ENCODE peak calls at places on chromosomes 5 and 9, in nine cellular contexts. One of them, this sample, is unnamed.

GRCh38 chr5:176632777-176633176 is 2.3 kb downstream of the EIF4E1B start:
- DNase-seq in AG04449: no peak
- DNase-seq in AG10803: no peak
- DNase-seq in AG09309: no peak
- DNase-seq in IMR-90: no peak
- DNase-seq in choroid plexus epithelial cell: no peak
- DNase-seq in mammary epithelial cell: no peak
- DNase-seq in sigmoid colon: no peak
- DNase-seq in psoas muscle: peak; percentile 63
- DNase-seq in this sample: no peak

GRCh38 chr9:116541402-116541801 is 145.7 kb upstream of the TRIM32 start:
- DNase-seq in sigmoid colon: no peak
- DNase-seq in choroid plexus epithelial cell: no peak
- DNase-seq in AG10803: no peak
- DNase-seq in AG09309: no peak
- DNase-seq in mammary epithelial cell: no peak
- DNase-seq in IMR-90: no peak
- DNase-seq in psoas muscle: no peak
- DNase-seq in AG04449: no peak
- DNase-seq in this sample: no peak

GRCh38 chr5:40681351-40682311 is 1.9 kb downstream of the PTGER4 start:
- DNase-seq in IMR-90: no peak
- DNase-seq in AG10803: peak; percentile 18
- DNase-seq in sigmoid colon: peak; percentile 69
- DNase-seq in AG04449: no peak
- DNase-seq in mammary epithelial cell: no peak
- DNase-seq in choroid plexus epithelial cell: no peak
- DNase-seq in psoas muscle: peak; percentile 68
- DNase-seq in AG09309: no peak
- DNase-seq in this sample: peak; percentile 42

GRCh38 chr9:121026260-121026691 is 23.8 kb downstream of the C5 start:
- DNase-seq in AG10803: peak; percentile 72
- DNase-seq in AG04449: peak; percentile 33
- DNase-seq in AG09309: no peak
- DNase-seq in IMR-90: no peak
- DNase-seq in choroid plexus epithelial cell: peak; percentile 62
- DNase-seq in mammary epithelial cell: no peak
- DNase-seq in psoas muscle: no peak
- DNase-seq in sigmoid colon: no peak
- DNase-seq in this sample: peak; percentile 20

GRCh38 chr9:93308676-93309075 is 124.7 kb downstream of the WNK2 start:
- DNase-seq in AG09309: no peak
- DNase-seq in psoas muscle: no peak
- DNase-seq in mammary epithelial cell: no peak
- DNase-seq in sigmoid colon: peak; percentile 55
- DNase-seq in choroid plexus epithelial cell: no peak
- DNase-seq in IMR-90: no peak
- DNase-seq in AG10803: no peak
- DNase-seq in AG04449: no peak
- DNase-seq in this sample: no peak

GRCh38 chr9:71878327-71879274 is 32.4 kb downstream of the ABHD17B start:
- DNase-seq in AG10803: no peak
- DNase-seq in sigmoid colon: no peak
- DNase-seq in psoas muscle: no peak
- DNase-seq in IMR-90: no peak
- DNase-seq in AG04449: no peak
- DNase-seq in AG09309: no peak
- DNase-seq in choroid plexus epithelial cell: no peak
- DNase-seq in mammary epithelial cell: no peak
- DNase-seq in this sample: no peak

GRCh38 chr9:123338710-123339665 is 17.0 kb upstream of the CRB2 start:
- DNase-seq in AG09309: no peak
- DNase-seq in AG04449: no peak
- DNase-seq in IMR-90: no peak
- DNase-seq in psoas muscle: no peak
- DNase-seq in mammary epithelial cell: no peak
- DNase-seq in sigmoid colon: no peak
- DNase-seq in choroid plexus epithelial cell: peak; percentile 44
- DNase-seq in AG10803: no peak
- DNase-seq in this sample: peak; percentile 10

GRCh38 chr5:45411971-45412612 is 284.1 kb downstream of the HCN1 start:
- DNase-seq in IMR-90: peak; percentile 22
- DNase-seq in mammary epithelial cell: no peak
- DNase-seq in AG09309: no peak
- DNase-seq in choroid plexus epithelial cell: peak; percentile 23
- DNase-seq in sigmoid colon: no peak
- DNase-seq in psoas muscle: no peak
- DNase-seq in AG04449: no peak
- DNase-seq in AG10803: no peak
- DNase-seq in this sample: peak; percentile 34

GRCh38 chr5:14779975-14780374 is 91.6 kb downstream of the ANKH start:
- DNase-seq in AG04449: no peak
- DNase-seq in psoas muscle: no peak
- DNase-seq in choroid plexus epithelial cell: no peak
- DNase-seq in sigmoid colon: no peak
- DNase-seq in mammary epithelial cell: peak; percentile 17
- DNase-seq in AG10803: no peak
- DNase-seq in IMR-90: no peak
- DNase-seq in AG09309: no peak
- DNase-seq in this sample: no peak

GRCh38 chr5:91341159-91341558 is 42.0 kb downstream of the ARRDC3 start:
- DNase-seq in mammary epithelial cell: no peak
- DNase-seq in AG09309: no peak
- DNase-seq in AG10803: no peak
- DNase-seq in AG04449: no peak
- DNase-seq in choroid plexus epithelial cell: no peak
- DNase-seq in psoas muscle: no peak
- DNase-seq in IMR-90: no peak
- DNase-seq in sigmoid colon: no peak
- DNase-seq in this sample: no peak

GRCh38 chr5:19903611-19904010 is 84.4 kb downstream of the CDH18 start:
- DNase-seq in sigmoid colon: no peak
- DNase-seq in psoas muscle: no peak
- DNase-seq in mammary epithelial cell: no peak
- DNase-seq in AG04449: no peak
- DNase-seq in AG09309: no peak
- DNase-seq in choroid plexus epithelial cell: no peak
- DNase-seq in IMR-90: no peak
- DNase-seq in AG10803: peak; percentile 35
- DNase-seq in this sample: no peak

GRCh38 chr9:81609782-81610738 is 79.3 kb downstream of the TLE1 start:
- DNase-seq in sigmoid colon: no peak
- DNase-seq in IMR-90: peak; percentile 40
- DNase-seq in mammary epithelial cell: peak; percentile 37
- DNase-seq in choroid plexus epithelial cell: peak; percentile 50
- DNase-seq in AG09309: no peak
- DNase-seq in AG10803: peak; percentile 52
- DNase-seq in AG04449: no peak
- DNase-seq in psoas muscle: peak; percentile 59
- DNase-seq in this sample: peak; percentile 56

DNA sequence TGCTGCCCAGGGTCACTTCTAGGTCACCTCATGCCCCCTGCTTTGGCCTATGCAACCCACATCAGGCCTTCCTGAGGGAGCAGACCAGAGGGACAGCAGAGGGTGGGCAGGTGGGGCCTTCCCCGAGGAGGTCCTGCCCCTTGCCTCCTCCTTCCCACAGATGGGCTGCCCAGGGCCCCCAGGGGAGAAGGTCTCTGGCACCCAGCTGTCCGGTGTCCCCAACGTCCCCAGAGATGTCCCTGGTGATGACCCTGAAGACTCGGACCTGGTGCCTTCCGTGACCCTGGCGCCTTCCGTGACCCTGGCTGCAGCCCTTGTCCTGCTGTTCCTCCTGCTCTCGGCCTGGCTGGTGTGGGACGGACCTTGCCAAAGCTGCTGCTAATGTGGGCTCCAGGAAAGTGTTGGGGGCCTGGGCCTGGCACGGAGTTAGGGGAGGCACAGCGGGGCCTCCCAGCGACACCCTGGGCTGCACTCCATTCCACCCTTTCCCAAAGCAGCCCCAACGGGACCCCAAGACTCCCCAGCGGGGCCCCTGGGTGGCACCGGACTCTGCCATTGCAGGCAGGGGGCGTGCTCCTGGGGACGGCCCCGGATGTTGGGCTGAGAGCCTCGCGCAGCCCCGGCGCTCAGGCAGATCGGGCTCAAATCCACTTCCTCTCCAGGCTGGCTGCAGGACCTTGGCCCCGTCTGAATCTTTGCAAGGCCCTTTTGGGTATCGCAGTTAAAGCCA is 6.8 kb upstream of the SLC2A6 start:
- DNase-seq in AG04449: no peak
- DNase-seq in choroid plexus epithelial cell: no peak
- DNase-seq in IMR-90: no peak
- DNase-seq in AG10803: no peak
- DNase-seq in mammary epithelial cell: no peak
- DNase-seq in sigmoid colon: no peak
- DNase-seq in psoas muscle: peak; percentile 46
- DNase-seq in AG09309: no peak
- DNase-seq in this sample: no peak
- H3K4me3 ChIP-seq in AG04449: no peak overlapping the region
- H3K4me3 ChIP-seq in choroid plexus epithelial cell: no peak overlapping the region
- H3K4me3 ChIP-seq in IMR-90: no peak overlapping the region
- H3K4me3 ChIP-seq in AG10803: no peak overlapping the region
- H3K4me3 ChIP-seq in mammary epithelial cell: no peak overlapping the region
- H3K4me3 ChIP-seq in sigmoid colon: no peak overlapping the region
- H3K4me3 ChIP-seq in psoas muscle: no peak overlapping the region
- H3K4me3 ChIP-seq in AG09309: no peak overlapping the region
- H3K4me3 ChIP-seq in this sample: no peak overlapping the region

GRCh38 chr5:33170414-33170813 is 270.4 kb upstream of the TARS1 start:
- DNase-seq in choroid plexus epithelial cell: no peak
- DNase-seq in mammary epithelial cell: no peak
- DNase-seq in AG04449: no peak
- DNase-seq in sigmoid colon: no peak
- DNase-seq in AG09309: no peak
- DNase-seq in AG10803: no peak
- DNase-seq in psoas muscle: no peak
- DNase-seq in IMR-90: no peak
- DNase-seq in this sample: peak; percentile 33

DNA sequence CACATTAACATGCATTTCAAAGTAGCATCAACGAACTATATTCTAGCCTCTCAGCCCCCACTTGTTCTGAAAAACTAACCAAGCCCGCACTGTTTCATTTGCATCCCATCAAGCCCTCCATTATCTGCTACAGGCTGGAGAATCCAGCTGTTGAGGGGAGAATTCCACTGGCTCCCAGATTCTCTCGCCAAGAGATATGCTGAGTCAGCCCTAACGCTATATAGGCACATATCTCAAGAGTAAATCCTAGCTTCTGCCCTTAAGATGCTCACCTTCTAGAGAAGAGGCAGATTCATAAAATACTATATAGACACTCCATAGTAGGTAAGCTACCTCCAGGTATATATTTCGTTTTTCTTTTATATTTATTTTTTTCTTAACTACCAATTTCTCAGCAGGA is 266.4 kb upstream of the TARS1 start:
- DNase-seq in AG10803: no peak
- DNase-seq in AG09309: no peak
- DNase-seq in choroid plexus epithelial cell: no peak
- DNase-seq in psoas muscle: no peak
- DNase-seq in IMR-90: no peak
- DNase-seq in mammary epithelial cell: no peak
- DNase-seq in sigmoid colon: no peak
- DNase-seq in AG04449: no peak
- DNase-seq in this sample: no peak
- TF ChIP-seq CTCF in AG10803: no peak
- TF ChIP-seq CTCF in AG09309: no peak
- TF ChIP-seq CTCF in choroid plexus epithelial cell: no peak
- TF ChIP-seq CTCF in psoas muscle: no peak
- TF ChIP-seq CTCF in IMR-90: no peak
- TF ChIP-seq CTCF in mammary epithelial cell: no peak
- TF ChIP-seq CTCF in sigmoid colon: no peak
- TF ChIP-seq CTCF in AG04449: no peak
- TF ChIP-seq CTCF in this sample: no peak

GRCh38 chr9:110220809-110221208 is 12.8 kb upstream of the C9orf152 start:
- DNase-seq in psoas muscle: no peak
- DNase-seq in sigmoid colon: no peak
- DNase-seq in AG10803: no peak
- DNase-seq in IMR-90: no peak
- DNase-seq in choroid plexus epithelial cell: no peak
- DNase-seq in mammary epithelial cell: no peak
- DNase-seq in AG09309: no peak
- DNase-seq in AG04449: no peak
- DNase-seq in this sample: no peak

GRCh38 chr9:110214553-110214952 is 6.6 kb upstream of the C9orf152 start:
- DNase-seq in AG04449: no peak
- DNase-seq in AG10803: peak; percentile 5
- DNase-seq in AG09309: no peak
- DNase-seq in mammary epithelial cell: no peak
- DNase-seq in psoas muscle: no peak
- DNase-seq in IMR-90: no peak
- DNase-seq in choroid plexus epithelial cell: no peak
- DNase-seq in sigmoid colon: no peak
- DNase-seq in this sample: no peak

GRCh38 chr9:110214090-110214489 is 6.1 kb upstream of the C9orf152 start:
- DNase-seq in mammary epithelial cell: peak; percentile 72
- DNase-seq in AG09309: peak; percentile 17
- DNase-seq in psoas muscle: no peak
- DNase-seq in sigmoid colon: no peak
- DNase-seq in AG04449: no peak
- DNase-seq in AG10803: peak; percentile 43
- DNase-seq in IMR-90: peak; percentile 30
- DNase-seq in choroid plexus epithelial cell: no peak
- DNase-seq in this sample: no peak

GRCh38 chr9:110214956-110215355 is 7.0 kb upstream of the C9orf152 start:
- DNase-seq in choroid plexus epithelial cell: no peak
- DNase-seq in psoas muscle: no peak
- DNase-seq in mammary epithelial cell: no peak
- DNase-seq in AG09309: no peak
- DNase-seq in AG04449: no peak
- DNase-seq in IMR-90: no peak
- DNase-seq in sigmoid colon: no peak
- DNase-seq in AG10803: no peak
- DNase-seq in this sample: no peak

DNA sequence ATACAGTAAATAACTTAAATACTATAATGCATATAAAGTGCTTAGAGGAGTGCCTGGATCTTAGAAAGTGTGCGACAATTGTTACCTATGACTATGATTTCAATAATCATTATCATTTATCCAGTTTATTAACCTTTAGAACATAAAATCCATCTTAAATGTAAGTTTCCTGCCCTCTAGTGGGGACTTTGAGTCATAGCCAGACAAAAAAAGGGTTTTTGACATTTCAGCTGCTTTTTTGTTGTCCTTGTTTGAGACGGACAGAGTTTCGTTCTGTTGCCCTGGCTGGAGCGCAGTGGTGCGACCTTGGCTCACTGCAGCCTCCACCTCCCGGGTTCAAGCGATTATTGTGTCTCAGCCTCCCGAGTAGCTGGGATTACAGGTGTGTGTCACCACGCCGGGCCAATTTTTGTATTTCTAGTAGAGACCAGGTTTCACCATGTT is 9.7 kb upstream of the C9orf152 start:
- DNase-seq in mammary epithelial cell: peak; percentile 22
- DNase-seq in psoas muscle: no peak
- DNase-seq in AG10803: peak; percentile 65
- DNase-seq in AG04449: no peak
- DNase-seq in AG09309: no peak
- DNase-seq in choroid plexus epithelial cell: peak; percentile 77
- DNase-seq in sigmoid colon: no peak
- DNase-seq in IMR-90: peak; percentile 63
- DNase-seq in this sample: peak; percentile 59
- H3K4me3 ChIP-seq in mammary epithelial cell: no peak overlapping the region
- H3K4me3 ChIP-seq in psoas muscle: no peak overlapping the region
- H3K4me3 ChIP-seq in AG10803: no peak overlapping the region
- H3K4me3 ChIP-seq in AG04449: no peak overlapping the region
- H3K4me3 ChIP-seq in AG09309: no peak overlapping the region
- H3K4me3 ChIP-seq in choroid plexus epithelial cell: peak overlapping the region; percentile 18
- H3K4me3 ChIP-seq in sigmoid colon: no peak overlapping the region
- H3K4me3 ChIP-seq in IMR-90: no peak overlapping the region
- H3K4me3 ChIP-seq in this sample: no peak overlapping the region

GRCh38 chr9:106862946-106863740 is at the start of gene ZNF462:
- DNase-seq in sigmoid colon: peak; percentile 81
- DNase-seq in AG10803: peak; percentile 75
- DNase-seq in AG04449: no peak
- DNase-seq in psoas muscle: peak; percentile 72
- DNase-seq in IMR-90: peak; percentile 79
- DNase-seq in AG09309: no peak
- DNase-seq in mammary epithelial cell: peak; percentile 76
- DNase-seq in choroid plexus epithelial cell: peak; percentile 84
- DNase-seq in this sample: peak; percentile 77
- TF ChIP-seq CTCF in sigmoid colon: peak; percentile 70
- TF ChIP-seq CTCF in AG10803: no peak
- TF ChIP-seq CTCF in AG04449: no peak
- TF ChIP-seq CTCF in psoas muscle: no peak
- TF ChIP-seq CTCF in IMR-90: no peak
- TF ChIP-seq CTCF in AG09309: peak; percentile 20
- TF ChIP-seq CTCF in mammary epithelial cell: no peak
- TF ChIP-seq CTCF in choroid plexus epithelial cell: no peak
- TF ChIP-seq CTCF in this sample: no peak